ENCODE peak calls at places on chromosomes 3 and 15, in six cellular contexts. R, Q, K, A, N and E are unnamed samples.

GRCh38 chr3:151918253-151919029 is 45.0 kb downstream of the SUCNR1 start:
- DNase-seq in R (no peak), Q (no peak), K (no peak), A (peak), N (no peak), E (no peak)

GRCh38 chr3:157271283-157271882 is 111.4 kb upstream of the CCNL1 start:
- DNase-seq in R (no peak), Q (no peak), K (no peak), A (no peak), N (no peak), E (no peak)

GRCh38 chr15:71669688-71670087 is 140.7 kb upstream of the NR2E3 start:
- DNase-seq in R (no peak), Q (no peak), K (no peak), A (no peak), N (no peak), E (no peak)

GRCh38 chr15:55774113-55774970 is 31.4 kb upstream of the PRTG start:
- DNase-seq in R (peak), Q (peak), K (peak), A (peak), N (peak), E (peak)

GRCh38 chr15:87219650-87220615 is 1036.6 kb downstream of the NTRK3 start:
- DNase-seq in R (no peak), Q (no peak), K (no peak), A (peak), N (no peak), E (no peak)

GRCh38 chr15:49215768-49216739 is 46.0 kb downstream of the GALK2 start:
- DNase-seq in R (no peak), Q (no peak), K (no peak), A (no peak), N (no peak), E (peak)

GRCh38 chr3:14522129-14522691 is 17.9 kb downstream of the GRIP2 start:
- DNase-seq in R (no peak), Q (peak), K (no peak), A (no peak), N (no peak), E (peak)

GRCh38 chr15:99474981-99475753 is 90.6 kb upstream of the MEF2A start:
- DNase-seq in R (no peak), Q (peak), K (no peak), A (no peak), N (no peak), E (peak)

GRCh38 chr3:632571-633170 is 436.1 kb downstream of the CHL1 start:
- DNase-seq in R (no peak), Q (no peak), K (no peak), A (no peak), N (peak), E (peak)

GRCh38 chr3:159775372-159775961 is 213.2 kb upstream of the IL12A start:
- DNase-seq in R (no peak), Q (no peak), K (no peak), A (no peak), N (no peak), E (peak)

GRCh38 chr15:100592898-100593297 is 9.1 kb downstream of the LINS1 start:
- DNase-seq in R (no peak), Q (no peak), K (no peak), A (no peak), N (no peak), E (no peak)

GRCh38 chr3:184234224-184234623 is 4.8 kb downstream of the VWA5B2 start:
- DNase-seq in R (no peak), Q (peak), K (no peak), A (peak), N (no peak), E (peak)

GRCh38 chr3:67642734-67643133 is 11.7 kb downstream of the SUCLG2 start:
- DNase-seq in R (no peak), Q (no peak), K (no peak), A (no peak), N (no peak), E (no peak)

GRCh38 chr3:132083583-132084372 is 49.0 kb upstream of the CPNE4 start:
- DNase-seq in R (no peak), Q (no peak), K (no peak), A (peak), N (no peak), E (no peak)

GRCh38 chr3:147943265-147943945 is 534.2 kb downstream of the ZIC1 start:
- DNase-seq in R (no peak), Q (no peak), K (no peak), A (peak), N (no peak), E (no peak)

GRCh38 chr15:99427668-99428361 is 138.0 kb upstream of the MEF2A start:
- DNase-seq in R (no peak), Q (no peak), K (no peak), A (no peak), N (no peak), E (peak)

GRCh38 chr3:117480493-117480892 is 770.9 kb downstream of the TUSC7 start:
- DNase-seq in R (no peak), Q (no peak), K (no peak), A (no peak), N (no peak), E (no peak)

GRCh38 chr3:98329392-98330124 is 24.1 kb upstream of the OR5K4 start:
- DNase-seq in R (peak), Q (peak), K (peak), A (peak), N (peak), E (peak)